ENCODE peak calls at places on chromosomes 2 and 18, in six cellular contexts. C is heart left ventricle, P is M059J, B is smooth muscle cell of the brain vasculature, L is pons, Y is neuronal stem cell. M is an unnamed sample.

GRCh38 chr2:3465328-3465727 is 54.0 kb downstream of the ADI1 start:
- DNase-seq in P (no peak), L (no peak), Y (no peak), C (no peak), B (no peak), M (no peak)

GRCh38 chr2:71813315-71813714 is 334.3 kb downstream of the CYP26B1 start:
- DNase-seq in Y (no peak), P (no peak), L (no peak), C (no peak), B (no peak), M (no peak)

GRCh38 chr2:96340493-96341414 is 5.2 kb downstream of the NCAPH start:
- DNase-seq in B (no peak), Y (no peak), L (no peak), C (no peak), P (peak), M (no peak)

GRCh38 chr2:236887519-236887918 is 198.2 kb upstream of the COPS8 start:
- DNase-seq in L (no peak), Y (no peak), P (peak), C (peak), B (no peak), M (no peak)

GRCh38 chr18:3623769-3624545 is 174.0 kb downstream of the TGIF1 start:
- DNase-seq in C (peak), L (no peak), P (peak), B (no peak), Y (peak), M (peak)

GRCh38 chr2:225076125-225076524 is 33.9 kb upstream of the DOCK10 start:
- DNase-seq in P (no peak), Y (no peak), C (no peak), B (no peak), L (no peak), M (no peak)

GRCh38 chr2:170930132-170931109 is 1.4 kb downstream of the GORASP2 start:
- DNase-seq in B (no peak), C (no peak), P (peak), Y (no peak), L (peak), M (no peak)

GRCh38 chr2:181041661-181042060 is 61.3 kb downstream of the UBE2E3 start:
- DNase-seq in L (no peak), P (peak), Y (no peak), C (no peak), B (no peak), M (no peak)

GRCh38 chr2:240567872-240568677 is at the start of gene RNPEPL1:
- DNase-seq in L (peak), P (peak), C (peak), Y (no peak), B (no peak), M (no peak)

M was measured in epithelial cell of proximal tubule.